ENCODE peak calls at places on chromosomes 6 and 20, in eight cellular contexts. N, L, H, Q, J, A, F and R are unnamed samples.

GRCh38 chr6:144286503-144287393 is 1.6 kb downstream of the UTRN start:
- DNase-seq in Q (peak; percentile 89), L (peak; percentile 61), F (peak; percentile 18), A (peak; percentile 83), N (peak; percentile 95), J (peak; percentile 80), H (no peak), R (peak; percentile 40)

GRCh38 chr6:37125779-37126553 is 44.0 kb upstream of the PIM1 start:
- DNase-seq in Q (no peak), J (no peak), A (no peak), F (no peak), N (peak; percentile 97), L (no peak), H (no peak), R (no peak)

GRCh38 chr6:137763436-137763835 is 103.6 kb upstream of the TNFAIP3 start:
- DNase-seq in Q (no peak), A (no peak), L (no peak), F (no peak), J (no peak), N (no peak), H (no peak), R (no peak)

GRCh38 chr6:137829641-137830083 is 37.4 kb upstream of the TNFAIP3 start:
- DNase-seq in H (no peak), Q (no peak), F (no peak), L (no peak), J (no peak), A (no peak), N (no peak), R (no peak)

GRCh38 chr6:37111156-37111461 is 58.8 kb upstream of the PIM1 start:
- DNase-seq in J (no peak), A (no peak), L (no peak), N (no peak), Q (no peak), F (no peak), H (no peak), R (no peak)

GRCh38 chr6:147463651-147464050 is 44.8 kb upstream of the SAMD5 start:
- DNase-seq in H (no peak), Q (no peak), N (no peak), L (no peak), J (no peak), A (no peak), F (no peak), R (no peak)

GRCh38 chr20:35730583-35731468 is 11.2 kb downstream of the RBM39 start:
- DNase-seq in H (no peak), J (no peak), N (no peak), A (no peak), Q (no peak), F (no peak), L (no peak), R (no peak)

GRCh38 chr6:169160091-169160854 is 93.4 kb downstream of the THBS2 start:
- DNase-seq in A (no peak), N (no peak), J (no peak), H (no peak), L (no peak), F (no peak), Q (no peak), R (no peak)

GRCh38 chr6:4879724-4880372 is 103.6 kb downstream of the CDYL start:
- DNase-seq in J (no peak), Q (no peak), A (no peak), F (no peak), N (no peak), H (no peak), L (no peak), R (no peak)

GRCh38 chr6:154721460-154721859 is 11.8 kb upstream of the SCAF8 start:
- DNase-seq in L (no peak), Q (no peak), A (peak; percentile 67), H (no peak), J (no peak), N (no peak), F (no peak), R (no peak)

GRCh38 chr20:43170771-43171170 is 18.9 kb downstream of the PTPRT start:
- DNase-seq in N (no peak), A (no peak), F (no peak), H (no peak), L (no peak), Q (no peak), J (no peak), R (no peak)

GRCh38 chr20:59351148-59352040 is 51.0 kb downstream of the EDN3 start:
- DNase-seq in F (no peak), N (no peak), Q (no peak), A (peak; percentile 12), H (no peak), L (no peak), J (no peak), R (no peak)

GRCh38 chr6:131613296-131613925 is 14.6 kb downstream of the MED23 start:
- DNase-seq in N (no peak), J (no peak), L (no peak), A (no peak), H (no peak), Q (no peak), F (no peak), R (no peak)

GRCh38 chr20:17698419-17698818 is 1.3 kb upstream of the BANF2 start:
- DNase-seq in A (no peak), Q (no peak), J (no peak), F (no peak), L (no peak), N (no peak), H (no peak), R (no peak)

GRCh38 chr20:57744206-57744605 is 34.4 kb upstream of the PMEPA1 start:
- DNase-seq in H (no peak), N (no peak), J (no peak), F (no peak), Q (no peak), L (no peak), A (no peak), R (no peak)

GRCh38 chr6:120378582-120379220 is 955.6 kb downstream of the TBC1D32 start:
- DNase-seq in N (no peak), L (peak; percentile 56), Q (no peak), A (peak; percentile 1), H (no peak), J (no peak), F (no peak), R (peak; percentile 6)

GRCh38 chr6:31971279-31971992 is 502 bp downstream of the DXO start:
- DNase-seq in Q (no peak), L (no peak), H (no peak), A (no peak), J (no peak), N (no peak), F (no peak), R (no peak)

GRCh38 chr6:127554435-127555006 is 22.5 kb upstream of the C6orf58 start:
- DNase-seq in Q (no peak), A (peak; percentile 58), L (peak; percentile 51), H (no peak), F (peak; percentile 11), J (no peak), N (peak; percentile 21), R (no peak)

GRCh38 chr6:147135211-147135672 is 69.0 kb upstream of the STXBP5 start:
- DNase-seq in A (peak; percentile 39), Q (no peak), L (peak; percentile 100), H (no peak), J (no peak), F (no peak), N (no peak), R (peak; percentile 94)

GRCh38 chr20:38387953-38388352 is 41.7 kb downstream of the LBP start:
- DNase-seq in A (no peak), H (no peak), N (no peak), L (peak; percentile 8), F (no peak), J (no peak), Q (no peak), R (no peak)